ENCODE peak calls at places on chromosomes 6 and 20, in four cellular contexts. One of them, this sample, is unnamed.

GRCh38 chr6:89217308-89217999 is at the start of gene GABRR1:
- DNase-seq in GM12878: no peak
- DNase-seq in K562: no peak
- DNase-seq in GM12891: no peak
- DNase-seq in this sample: no peak

GRCh38 chr6:20699402-20699801 is 165.1 kb downstream of the CDKAL1 start:
- DNase-seq in GM12891: no peak
- DNase-seq in GM12878: no peak
- DNase-seq in K562: no peak
- DNase-seq in this sample: no peak

GRCh38 chr6:108114861-108115597 is 40.5 kb upstream of the OSTM1 start:
- DNase-seq in GM12891: peak; percentile 36
- DNase-seq in K562: no peak
- DNase-seq in GM12878: no peak
- DNase-seq in this sample: peak; percentile 86

GRCh38 chr6:149213829-149214228 is 103.7 kb upstream of the TAB2 start:
- DNase-seq in GM12891: no peak
- DNase-seq in GM12878: no peak
- DNase-seq in K562: no peak
- DNase-seq in this sample: no peak

GRCh38 chr6:87741001-87741650 is 39.1 kb upstream of the AKIRIN2 start:
- DNase-seq in GM12878: no peak
- DNase-seq in K562: no peak
- DNase-seq in GM12891: no peak
- DNase-seq in this sample: no peak

GRCh38 chr20:9838035-9838377 is 870 bp downstream of the PAK5 start:
- DNase-seq in K562: no peak
- DNase-seq in GM12878: no peak
- DNase-seq in GM12891: no peak
- DNase-seq in this sample: no peak

GRCh38 chr6:129733290-129733689 is 23.3 kb upstream of the ARHGAP18 start:
- DNase-seq in K562: no peak
- DNase-seq in GM12891: no peak
- DNase-seq in GM12878: no peak
- DNase-seq in this sample: no peak

GRCh38 chr6:138007014-138007472 is 100.2 kb downstream of the PERP start:
- DNase-seq in K562: peak; percentile 64
- DNase-seq in GM12891: peak; percentile 25
- DNase-seq in GM12878: no peak
- DNase-seq in this sample: peak; percentile 32

GRCh38 chr6:75236630-75237029 is 7.0 kb downstream of the COX7A2 start:
- DNase-seq in GM12878: no peak
- DNase-seq in GM12891: no peak
- DNase-seq in K562: no peak
- DNase-seq in this sample: no peak

GRCh38 chr20:8756410-8756809 is 312.5 kb upstream of the PLCB4 start:
- DNase-seq in GM12891: no peak
- DNase-seq in K562: peak; percentile 29
- DNase-seq in GM12878: no peak
- DNase-seq in this sample: no peak

GRCh38 chr20:6714202-6714800 is 53.2 kb upstream of the BMP2 start:
- DNase-seq in GM12878: no peak
- DNase-seq in GM12891: no peak
- DNase-seq in K562: no peak
- DNase-seq in this sample: no peak

GRCh38 chr6:126188271-126188909 is 151.5 kb upstream of the CENPW start:
- DNase-seq in GM12878: no peak
- DNase-seq in GM12891: no peak
- DNase-seq in K562: no peak
- DNase-seq in this sample: no peak

GRCh38 chr6:15343490-15344185 is 97.8 kb downstream of the JARID2 start:
- DNase-seq in GM12891: no peak
- DNase-seq in K562: no peak
- DNase-seq in GM12878: no peak
- DNase-seq in this sample: no peak

GRCh38 chr20:5977223-5977622 is 26.8 kb downstream of the MCM8 start:
- DNase-seq in K562: no peak
- DNase-seq in GM12878: no peak
- DNase-seq in GM12891: no peak
- DNase-seq in this sample: no peak

GRCh38 chr6:83071707-83072106 is 4.2 kb downstream of the DOP1A start:
- DNase-seq in GM12891: no peak
- DNase-seq in K562: no peak
- DNase-seq in GM12878: no peak
- DNase-seq in this sample: no peak

GRCh38 chr6:53220605-53221004 is 72.0 kb upstream of the GCM1 start:
- DNase-seq in K562: no peak
- DNase-seq in GM12878: no peak
- DNase-seq in GM12891: no peak
- DNase-seq in this sample: no peak

GRCh38 chr6:78598966-78599365 is 268.4 kb upstream of the IRAK1BP1 start:
- DNase-seq in GM12878: no peak
- DNase-seq in K562: no peak
- DNase-seq in GM12891: no peak
- DNase-seq in this sample: no peak

GRCh38 chr6:105711216-105711615 is 308.3 kb upstream of the PREP start:
- DNase-seq in GM12878: no peak
- DNase-seq in K562: no peak
- DNase-seq in GM12891: no peak
- DNase-seq in this sample: no peak

GRCh38 chr6:52364480-52365166 is 2.7 kb downstream of the PAQR8 start:
- DNase-seq in GM12878: no peak
- DNase-seq in GM12891: no peak
- DNase-seq in K562: no peak
- DNase-seq in this sample: no peak

GRCh38 chr20:39800111-39800510 is 838.0 kb downstream of the DHX35 start:
- DNase-seq in K562: no peak
- DNase-seq in GM12878: peak; percentile 26
- DNase-seq in GM12891: no peak
- DNase-seq in this sample: no peak

GRCh38 chr6:35026434-35027222 is 114.5 kb downstream of the TCP11 start:
- DNase-seq in K562: peak; percentile 36
- DNase-seq in GM12891: no peak
- DNase-seq in GM12878: no peak
- DNase-seq in this sample: no peak

GRCh38 chr6:78701407-78701806 is 165.9 kb upstream of the IRAK1BP1 start:
- DNase-seq in GM12878: no peak
- DNase-seq in K562: no peak
- DNase-seq in GM12891: no peak
- DNase-seq in this sample: no peak

GRCh38 chr6:39982720-39983119 is 48.5 kb upstream of the MOCS1 start:
- DNase-seq in GM12878: no peak
- DNase-seq in GM12891: no peak
- DNase-seq in K562: no peak
- DNase-seq in this sample: no peak

GRCh38 chr20:17569616-17570346 is at the start of gene DSTN:
- DNase-seq in GM12891: peak; percentile 86
- DNase-seq in GM12878: peak; percentile 38
- DNase-seq in K562: peak; percentile 91
- DNase-seq in this sample: peak; percentile 82

GRCh38 chr6:75483136-75483952 is 10.3 kb downstream of the FILIP1 start:
- DNase-seq in K562: no peak
- DNase-seq in GM12891: no peak
- DNase-seq in GM12878: no peak
- DNase-seq in this sample: no peak

GRCh38 chr20:48648482-48649051 is 179.2 kb downstream of the PREX1 start:
- DNase-seq in GM12891: no peak
- DNase-seq in K562: no peak
- DNase-seq in GM12878: no peak
- DNase-seq in this sample: no peak

GRCh38 chr20:59680148-59680650 is 75.9 kb downstream of the PHACTR3 start:
- DNase-seq in GM12891: no peak
- DNase-seq in K562: no peak
- DNase-seq in GM12878: no peak
- DNase-seq in this sample: no peak
- TF ChIP-seq SPI1 in GM12891: no peak
- TF ChIP-seq SPI1 in K562: no peak
- TF ChIP-seq SPI1 in GM12878: no peak
- TF ChIP-seq SPI1 in this sample: no peak

DNA sequence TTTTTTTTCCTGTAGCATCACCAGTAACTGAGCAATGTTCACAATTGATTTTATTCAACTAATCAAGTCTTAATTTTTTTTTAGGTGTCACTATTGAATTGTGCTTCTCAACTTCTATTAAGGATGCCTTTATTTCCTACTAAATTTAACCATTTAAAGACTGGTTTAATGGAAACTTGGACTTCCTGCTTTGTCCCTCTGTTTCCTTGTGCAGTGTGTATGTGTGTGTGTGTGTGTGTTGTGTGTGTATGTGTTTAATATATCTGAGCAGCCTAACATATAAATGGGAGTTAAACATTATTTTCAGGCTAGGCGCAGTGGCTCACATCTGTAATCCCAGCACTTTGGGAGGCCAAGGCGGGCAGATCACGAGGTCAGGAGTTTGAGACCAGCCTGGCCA is 1.8 kb downstream of the SERPINB6 start:
- DNase-seq in K562: no peak
- DNase-seq in GM12878: no peak
- DNase-seq in GM12891: no peak
- DNase-seq in this sample: no peak
- TF ChIP-seq SPI1 in K562: no peak
- TF ChIP-seq SPI1 in GM12878: no peak
- TF ChIP-seq SPI1 in GM12891: no peak
- TF ChIP-seq SPI1 in this sample: no peak

GRCh38 chr20:56926501-56926900 is 297.4 kb downstream of the TFAP2C start:
- DNase-seq in K562: no peak
- DNase-seq in GM12891: no peak
- DNase-seq in GM12878: no peak
- DNase-seq in this sample: no peak

GRCh38 chr20:56925696-56926101 is 296.6 kb downstream of the TFAP2C start:
- DNase-seq in K562: no peak
- DNase-seq in GM12878: no peak
- DNase-seq in GM12891: no peak
- DNase-seq in this sample: no peak

GRCh38 chr20:56924316-56924975 is 295.3 kb downstream of the TFAP2C start:
- DNase-seq in GM12891: no peak
- DNase-seq in GM12878: no peak
- DNase-seq in K562: no peak
- DNase-seq in this sample: no peak

GRCh38 chr20:56922497-56922896 is 293.4 kb downstream of the TFAP2C start:
- DNase-seq in K562: no peak
- DNase-seq in GM12878: no peak
- DNase-seq in GM12891: no peak
- DNase-seq in this sample: no peak

DNA sequence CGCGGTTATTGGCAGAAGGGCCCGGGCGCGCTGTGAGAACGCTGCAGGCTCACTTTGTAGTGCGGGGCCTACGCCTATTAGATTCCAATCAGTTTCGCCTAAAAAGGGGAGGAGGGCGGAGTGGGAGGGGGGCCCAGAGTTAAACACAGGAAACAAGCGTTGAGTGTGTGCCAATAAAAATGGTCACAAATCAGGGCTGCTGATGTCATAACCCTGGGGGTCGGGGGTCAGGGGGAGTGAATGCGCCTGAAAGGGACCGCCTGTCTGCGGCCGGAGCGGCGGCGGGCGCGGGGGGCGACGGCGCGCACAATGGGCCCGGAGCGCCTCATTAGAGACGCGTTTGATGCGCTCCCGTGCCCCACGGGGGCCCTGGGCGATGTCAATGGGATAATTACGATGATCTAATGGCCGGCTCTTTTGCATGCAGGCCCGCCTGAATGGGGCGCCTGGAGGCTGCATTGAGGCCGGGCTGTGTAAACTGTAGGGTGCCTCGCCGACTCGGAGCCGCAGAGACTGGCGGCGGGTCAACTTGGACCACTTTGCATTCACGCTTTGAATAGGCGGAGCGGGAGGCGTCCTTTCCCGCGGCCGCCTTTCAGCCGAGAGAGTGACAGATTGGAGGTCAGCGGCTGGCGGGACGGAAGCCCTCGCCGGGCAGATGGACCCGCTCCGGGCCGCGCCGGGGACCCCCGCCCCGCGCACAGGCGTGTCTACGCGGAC is 296.0 kb downstream of the TFAP2C start:
- DNase-seq in GM12878: no peak
- DNase-seq in GM12891: no peak
- DNase-seq in K562: no peak
- DNase-seq in this sample: no peak
- TF ChIP-seq SPI1 in GM12878: no peak
- TF ChIP-seq SPI1 in GM12891: no peak
- TF ChIP-seq SPI1 in K562: no peak
- TF ChIP-seq SPI1 in this sample: no peak

DNA sequence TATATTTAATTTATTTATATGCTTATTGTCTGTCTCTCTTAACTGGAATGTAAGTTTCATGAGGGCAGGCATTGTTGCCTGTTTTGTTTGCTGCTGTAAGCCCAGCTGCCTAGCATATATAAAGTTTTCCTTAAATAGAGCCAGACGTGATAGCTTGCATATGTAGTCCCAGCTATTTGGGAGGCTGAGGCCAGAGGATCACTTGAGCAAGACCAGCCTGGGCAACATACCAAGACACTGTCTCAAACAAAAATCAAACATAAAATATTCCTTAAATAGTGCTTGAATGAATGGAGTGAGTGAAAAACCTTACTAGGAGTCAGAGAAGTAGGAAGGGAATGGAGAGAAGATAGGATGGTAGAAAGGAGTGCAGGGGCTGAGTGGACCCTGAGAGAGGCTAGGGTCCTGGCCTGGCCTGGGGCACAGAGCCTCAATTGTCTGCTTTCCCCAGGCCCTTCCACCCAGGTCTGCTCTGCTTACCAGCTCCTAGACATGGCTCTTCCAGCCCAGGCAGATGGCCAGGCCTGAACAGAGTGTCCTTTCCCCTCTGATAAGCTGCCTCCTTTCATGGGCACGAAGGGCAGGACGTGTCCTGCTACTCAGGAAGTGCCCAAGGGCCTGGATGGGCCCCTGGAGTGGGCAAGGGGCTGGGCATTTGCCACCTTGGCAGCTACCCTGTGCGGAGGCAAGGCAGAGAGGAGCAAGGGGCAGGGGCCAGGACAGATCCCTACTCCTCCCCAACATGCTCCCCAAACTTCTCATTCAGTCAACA is 17.7 kb upstream of the BAK1 start:
- DNase-seq in K562: no peak
- DNase-seq in GM12878: no peak
- DNase-seq in GM12891: no peak
- DNase-seq in this sample: no peak
- TF ChIP-seq SPI1 in K562: no peak
- TF ChIP-seq SPI1 in GM12878: no peak
- TF ChIP-seq SPI1 in GM12891: no peak
- TF ChIP-seq SPI1 in this sample: no peak

This sample was measured in HL-60.